ENCODE peak calls at places on chromosomes 3 and 15, in eight cellular contexts. R, L, S, W, Z, T, K and D are unnamed samples.

GRCh38 chr15:40511472-40512133 is 40.8 kb downstream of the CHST14 start:
- DNase-seq in R (peak; percentile 91), L (peak; percentile 18), S (no peak), W (no peak), Z (peak; percentile 62), T (peak; percentile 82), K (no peak), D (peak; percentile 7)

GRCh38 chr3:42037318-42037945 is 53.7 kb upstream of the TRAK1 start:
- DNase-seq in R (no peak), L (no peak), S (no peak), W (no peak), Z (no peak), T (no peak), K (no peak), D (no peak)

GRCh38 chr3:30174357-30174756 is 432.0 kb upstream of the TGFBR2 start:
- DNase-seq in R (no peak), L (no peak), S (no peak), W (no peak), Z (no peak), T (no peak), K (no peak), D (no peak)

GRCh38 chr15:45184562-45185041 is 3.2 kb downstream of the SHF start:
- DNase-seq in R (no peak), L (no peak), S (no peak), W (no peak), Z (no peak), T (peak; percentile 61), K (no peak), D (no peak)

GRCh38 chr15:63072809-63073277 is 30.3 kb downstream of the TPM1 start:
- DNase-seq in R (no peak), L (peak; percentile 48), S (no peak), W (no peak), Z (no peak), T (no peak), K (no peak), D (no peak)

GRCh38 chr3:138761002-138761401 is 73.7 kb downstream of the PIK3CB start:
- DNase-seq in R (no peak), L (no peak), S (no peak), W (no peak), Z (no peak), T (no peak), K (no peak), D (no peak)

GRCh38 chr15:76012021-76012551 is at the start of gene NRG4:
- DNase-seq in R (peak; percentile 55), L (peak; percentile 71), S (no peak), W (peak; percentile 10), Z (no peak), T (no peak), K (no peak), D (no peak)

GRCh38 chr3:16315623-16316022 is 50.6 kb downstream of the OXNAD1 start:
- DNase-seq in R (no peak), L (no peak), S (no peak), W (no peak), Z (no peak), T (no peak), K (no peak), D (no peak)

GRCh38 chr3:152444029-152444641 is 175.4 kb downstream of the MBNL1 start:
- DNase-seq in R (peak; percentile 10), L (peak; percentile 73), S (peak; percentile 33), W (peak; percentile 38), Z (peak; percentile 42), T (peak; percentile 27), K (peak; percentile 65), D (no peak)

GRCh38 chr3:85846940-85847339 is 888.2 kb downstream of the CADM2 start:
- DNase-seq in R (no peak), L (no peak), S (no peak), W (no peak), Z (no peak), T (peak; percentile 5), K (no peak), D (no peak)

GRCh38 chr3:99545941-99546580 is 92.3 kb upstream of the COL8A1 start:
- DNase-seq in R (no peak), L (no peak), S (no peak), W (no peak), Z (no peak), T (no peak), K (no peak), D (no peak)

GRCh38 chr3:171883257-171883892 is 40.2 kb downstream of the TMEM212 start:
- DNase-seq in R (no peak), L (peak; percentile 70), S (no peak), W (no peak), Z (peak; percentile 92), T (no peak), K (no peak), D (no peak)

GRCh38 chr3:186691676-186692075 is 25.5 kb upstream of the KNG1 start:
- DNase-seq in R (no peak), L (no peak), S (no peak), W (no peak), Z (no peak), T (no peak), K (no peak), D (no peak)

GRCh38 chr15:78085928-78086327 is 6.4 kb upstream of the SH2D7 start:
- DNase-seq in R (no peak), L (no peak), S (no peak), W (no peak), Z (no peak), T (no peak), K (no peak), D (no peak)

GRCh38 chr3:197791120-197792018 is at the start of gene LRCH3:
- DNase-seq in R (peak; percentile 96), L (peak; percentile 65), S (no peak), W (peak; percentile 23), Z (peak; percentile 56), T (peak; percentile 99), K (no peak), D (peak; percentile 28)

GRCh38 chr15:70876011-70876410 is 16.2 kb downstream of the THAP10 start:
- DNase-seq in R (no peak), L (no peak), S (no peak), W (no peak), Z (no peak), T (no peak), K (no peak), D (no peak)

DNA sequence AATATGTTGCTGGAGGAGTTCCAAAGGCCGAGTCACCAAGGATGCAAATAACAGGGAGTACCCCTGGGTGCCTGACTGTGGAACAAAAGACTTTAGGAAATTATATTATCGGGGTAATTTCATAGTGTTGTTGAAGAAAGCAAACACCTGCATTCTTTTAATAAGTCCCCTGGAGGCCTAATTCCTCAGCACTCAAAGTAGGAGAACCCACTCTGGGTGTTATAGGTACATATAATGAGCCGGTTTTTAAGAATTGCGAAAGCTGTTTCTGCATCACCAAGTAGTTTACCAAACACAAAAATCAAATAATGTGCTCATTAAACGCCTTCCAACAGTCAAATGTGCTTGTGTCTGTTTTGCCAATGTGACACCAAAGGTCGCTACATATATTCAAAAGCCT is 206.5 kb upstream of the PRICKLE2 start:
- DNase-seq in R (no peak), L (no peak), S (no peak), W (no peak), Z (no peak), T (no peak), K (no peak), D (no peak)
- TF ChIP-seq REST in R (no peak), L (no peak), S (no peak), W (no peak), Z (no peak), T (no peak), K (no peak), D (no peak)

GRCh38 chr15:31433101-31433500 is 106.5 kb downstream of the KLF13 start:
- DNase-seq in R (no peak), L (no peak), S (no peak), W (no peak), Z (no peak), T (no peak), K (no peak), D (no peak)

GRCh38 chr15:31435891-31436628 is 109.4 kb downstream of the KLF13 start:
- DNase-seq in R (no peak), L (no peak), S (no peak), W (peak; percentile 15), Z (no peak), T (no peak), K (no peak), D (peak; percentile 21)

GRCh38 chr15:31434418-31435255 is 108.0 kb downstream of the KLF13 start:
- DNase-seq in R (peak; percentile 18), L (no peak), S (peak; percentile 69), W (no peak), Z (no peak), T (no peak), K (no peak), D (peak; percentile 93)

GRCh38 chr15:31433574-31433973 is 106.9 kb downstream of the KLF13 start:
- DNase-seq in R (no peak), L (no peak), S (no peak), W (no peak), Z (no peak), T (no peak), K (no peak), D (no peak)

GRCh38 chr15:31435256-31435781 is 108.7 kb downstream of the KLF13 start:
- DNase-seq in R (peak; percentile 83), L (peak; percentile 83), S (peak; percentile 87), W (peak; percentile 59), Z (peak; percentile 75), T (peak; percentile 91), K (no peak), D (peak; percentile 92)
- TF ChIP-seq REST in R (no peak), L (no peak), S (no peak), W (no peak), Z (no peak), T (no peak), K (no peak), D (no peak)

DNA sequence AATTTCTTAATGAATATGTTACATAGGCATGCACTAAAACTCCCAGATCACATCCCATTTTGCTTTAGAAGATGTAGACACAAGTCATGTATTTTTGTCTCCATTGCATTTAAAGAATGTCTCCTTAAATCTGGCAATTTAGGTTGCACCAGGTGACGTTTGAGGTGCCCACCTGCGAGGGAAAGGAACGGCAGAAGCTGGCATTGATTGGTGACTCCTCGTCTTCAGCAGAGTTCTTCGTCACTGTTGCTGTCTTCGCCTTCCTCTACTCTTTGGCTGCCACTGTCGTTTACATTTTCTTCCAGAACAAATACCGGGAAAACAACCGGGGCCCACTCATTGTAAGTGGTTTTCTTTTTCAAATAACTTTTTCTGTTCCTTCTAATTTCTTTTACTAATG is 96.1 kb upstream of the SNTN start:
- DNase-seq in R (no peak), L (no peak), S (no peak), W (no peak), Z (no peak), T (no peak), K (no peak), D (no peak)
- TF ChIP-seq REST in R (no peak), L (no peak), S (no peak), W (no peak), Z (no peak), T (no peak), K (no peak), D (no peak)

DNA sequence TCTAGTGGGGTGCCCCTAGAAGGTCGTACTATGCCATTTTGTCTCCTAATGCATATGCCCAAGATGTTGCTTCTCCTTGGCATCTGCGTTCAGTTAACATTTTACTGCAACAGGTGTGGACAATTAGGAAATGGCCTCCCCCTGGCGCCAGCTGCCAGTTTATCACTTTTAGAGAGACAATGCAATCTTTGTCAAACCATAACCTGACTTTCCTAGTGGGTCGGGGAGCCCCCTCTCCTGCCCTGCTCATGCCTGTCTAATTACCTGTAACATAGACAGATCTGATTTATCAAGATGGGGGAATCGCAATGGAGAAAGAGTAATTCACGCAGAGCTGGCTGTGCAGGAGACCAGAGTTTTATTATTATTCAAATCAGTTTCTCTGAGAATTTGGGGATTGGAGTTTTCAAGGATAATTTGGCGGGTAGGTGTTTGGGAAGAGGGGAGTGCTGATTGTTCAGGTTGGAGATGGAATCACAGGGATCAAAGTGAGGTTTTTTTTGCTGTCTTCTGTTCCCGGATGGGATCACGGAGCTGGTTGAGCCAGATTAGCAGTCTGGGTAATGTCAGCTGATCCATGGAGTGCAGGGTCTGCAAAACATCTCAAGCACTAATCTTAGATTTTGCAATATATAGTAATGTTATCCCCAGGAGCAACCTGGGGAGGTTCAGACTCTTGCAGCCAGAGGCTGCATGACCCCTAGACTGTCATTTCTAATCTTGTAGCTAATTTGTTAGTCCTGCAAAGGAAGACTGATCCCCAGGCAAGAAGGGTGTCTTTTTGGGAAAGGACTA is 353.9 kb upstream of the SGO1 start:
- DNase-seq in R (no peak), L (no peak), S (no peak), W (no peak), Z (no peak), T (no peak), K (no peak), D (no peak)
- TF ChIP-seq REST in R (no peak), L (no peak), S (no peak), W (no peak), Z (no peak), T (no peak), K (no peak), D (no peak)